ENCODE peak calls at places on chromosomes 5 and 9, in nine cellular contexts. One of them, this sample, is unnamed.

GRCh38 chr9:124757589-124757988 is 13.5 kb downstream of the NR6A1 start:
- DNase-seq in head of caudate nucleus: no peak
- DNase-seq in GM20000: no peak
- DNase-seq in activated effector memory CD4-positive, alpha-beta T cell treated with anti-CD3 and anti-CD28 coated beads, Interleukin-2, amount 50 U/mL, for 16 hours: no peak
- DNase-seq in amniotic epithelial cell: no peak
- DNase-seq in T-cell: no peak
- DNase-seq in NCI-H1092: no peak
- DNase-seq in mesothelial cell of epicardium: no peak
- DNase-seq in heart left ventricle: no peak
- DNase-seq in this sample: no peak

GRCh38 chr5:134462761-134463160 is 51.1 kb upstream of the CDKN2AIPNL start:
- DNase-seq in head of caudate nucleus: no peak
- DNase-seq in activated effector memory CD4-positive, alpha-beta T cell treated with anti-CD3 and anti-CD28 coated beads, Interleukin-2, amount 50 U/mL, for 16 hours: peak; percentile 25
- DNase-seq in T-cell: no peak
- DNase-seq in heart left ventricle: no peak
- DNase-seq in GM20000: peak; percentile 3
- DNase-seq in mesothelial cell of epicardium: no peak
- DNase-seq in amniotic epithelial cell: no peak
- DNase-seq in NCI-H1092: no peak
- DNase-seq in this sample: peak; percentile 33

GRCh38 chr5:75675779-75676178 is 41.5 kb downstream of the POC5 start:
- DNase-seq in NCI-H1092: no peak
- DNase-seq in activated effector memory CD4-positive, alpha-beta T cell treated with anti-CD3 and anti-CD28 coated beads, Interleukin-2, amount 50 U/mL, for 16 hours: no peak
- DNase-seq in heart left ventricle: no peak
- DNase-seq in amniotic epithelial cell: no peak
- DNase-seq in mesothelial cell of epicardium: no peak
- DNase-seq in head of caudate nucleus: no peak
- DNase-seq in GM20000: no peak
- DNase-seq in T-cell: no peak
- DNase-seq in this sample: no peak

GRCh38 chr9:37989632-37990155 is 79.3 kb downstream of the SHB start:
- DNase-seq in NCI-H1092: no peak
- DNase-seq in activated effector memory CD4-positive, alpha-beta T cell treated with anti-CD3 and anti-CD28 coated beads, Interleukin-2, amount 50 U/mL, for 16 hours: no peak
- DNase-seq in GM20000: no peak
- DNase-seq in mesothelial cell of epicardium: no peak
- DNase-seq in amniotic epithelial cell: no peak
- DNase-seq in T-cell: no peak
- DNase-seq in heart left ventricle: no peak
- DNase-seq in head of caudate nucleus: no peak
- DNase-seq in this sample: no peak

GRCh38 chr5:127517110-127517479 is 345 bp upstream of the PRRC1 start:
- DNase-seq in mesothelial cell of epicardium: no peak
- DNase-seq in GM20000: no peak
- DNase-seq in amniotic epithelial cell: peak; percentile 37
- DNase-seq in NCI-H1092: no peak
- DNase-seq in heart left ventricle: peak; percentile 58
- DNase-seq in T-cell: no peak
- DNase-seq in head of caudate nucleus: no peak
- DNase-seq in activated effector memory CD4-positive, alpha-beta T cell treated with anti-CD3 and anti-CD28 coated beads, Interleukin-2, amount 50 U/mL, for 16 hours: no peak
- DNase-seq in this sample: no peak

GRCh38 chr9:129080312-129080607 is 651 bp upstream of the DOLPP1 start:
- DNase-seq in amniotic epithelial cell: no peak
- DNase-seq in NCI-H1092: no peak
- DNase-seq in heart left ventricle: no peak
- DNase-seq in activated effector memory CD4-positive, alpha-beta T cell treated with anti-CD3 and anti-CD28 coated beads, Interleukin-2, amount 50 U/mL, for 16 hours: no peak
- DNase-seq in GM20000: no peak
- DNase-seq in T-cell: no peak
- DNase-seq in mesothelial cell of epicardium: no peak
- DNase-seq in head of caudate nucleus: no peak
- DNase-seq in this sample: no peak

GRCh38 chr5:116176124-116176523 is 91.3 kb downstream of the COMMD10 start:
- DNase-seq in GM20000: no peak
- DNase-seq in heart left ventricle: peak; percentile 24
- DNase-seq in activated effector memory CD4-positive, alpha-beta T cell treated with anti-CD3 and anti-CD28 coated beads, Interleukin-2, amount 50 U/mL, for 16 hours: no peak
- DNase-seq in head of caudate nucleus: no peak
- DNase-seq in mesothelial cell of epicardium: no peak
- DNase-seq in T-cell: no peak
- DNase-seq in amniotic epithelial cell: peak; percentile 6
- DNase-seq in NCI-H1092: no peak
- DNase-seq in this sample: peak; percentile 54

GRCh38 chr5:172773481-172774469 is 2.8 kb upstream of the DUSP1 start:
- DNase-seq in NCI-H1092: no peak
- DNase-seq in GM20000: no peak
- DNase-seq in head of caudate nucleus: no peak
- DNase-seq in activated effector memory CD4-positive, alpha-beta T cell treated with anti-CD3 and anti-CD28 coated beads, Interleukin-2, amount 50 U/mL, for 16 hours: no peak
- DNase-seq in T-cell: no peak
- DNase-seq in mesothelial cell of epicardium: no peak
- DNase-seq in heart left ventricle: no peak
- DNase-seq in amniotic epithelial cell: peak; percentile 86
- DNase-seq in this sample: no peak

GRCh38 chr9:113712053-113712452 is 164.1 kb upstream of the ZNF618 start:
- DNase-seq in mesothelial cell of epicardium: no peak
- DNase-seq in head of caudate nucleus: no peak
- DNase-seq in NCI-H1092: no peak
- DNase-seq in amniotic epithelial cell: peak; percentile 19
- DNase-seq in activated effector memory CD4-positive, alpha-beta T cell treated with anti-CD3 and anti-CD28 coated beads, Interleukin-2, amount 50 U/mL, for 16 hours: no peak
- DNase-seq in heart left ventricle: no peak
- DNase-seq in GM20000: no peak
- DNase-seq in T-cell: no peak
- DNase-seq in this sample: no peak

GRCh38 chr5:145811834-145812625 is 23.1 kb downstream of the PRELID2 start:
- DNase-seq in T-cell: no peak
- DNase-seq in heart left ventricle: no peak
- DNase-seq in mesothelial cell of epicardium: no peak
- DNase-seq in NCI-H1092: peak; percentile 0
- DNase-seq in amniotic epithelial cell: peak; percentile 63
- DNase-seq in GM20000: no peak
- DNase-seq in activated effector memory CD4-positive, alpha-beta T cell treated with anti-CD3 and anti-CD28 coated beads, Interleukin-2, amount 50 U/mL, for 16 hours: no peak
- DNase-seq in head of caudate nucleus: peak; percentile 54
- DNase-seq in this sample: no peak

GRCh38 chr5:148957591-148958202 is 105.2 kb downstream of the SH3TC2 start:
- DNase-seq in head of caudate nucleus: peak; percentile 73
- DNase-seq in activated effector memory CD4-positive, alpha-beta T cell treated with anti-CD3 and anti-CD28 coated beads, Interleukin-2, amount 50 U/mL, for 16 hours: peak; percentile 74
- DNase-seq in amniotic epithelial cell: no peak
- DNase-seq in GM20000: peak; percentile 41
- DNase-seq in mesothelial cell of epicardium: no peak
- DNase-seq in NCI-H1092: no peak
- DNase-seq in heart left ventricle: peak; percentile 47
- DNase-seq in T-cell: peak; percentile 29
- DNase-seq in this sample: no peak

GRCh38 chr9:110078626-110079025 is 129.3 kb downstream of the C9orf152 start:
- DNase-seq in activated effector memory CD4-positive, alpha-beta T cell treated with anti-CD3 and anti-CD28 coated beads, Interleukin-2, amount 50 U/mL, for 16 hours: no peak
- DNase-seq in amniotic epithelial cell: no peak
- DNase-seq in GM20000: no peak
- DNase-seq in heart left ventricle: no peak
- DNase-seq in T-cell: no peak
- DNase-seq in mesothelial cell of epicardium: no peak
- DNase-seq in NCI-H1092: no peak
- DNase-seq in head of caudate nucleus: no peak
- DNase-seq in this sample: no peak

GRCh38 chr5:59079622-59080620 is 497.0 kb downstream of the RAB3C start:
- DNase-seq in amniotic epithelial cell: peak; percentile 100
- DNase-seq in head of caudate nucleus: no peak
- DNase-seq in T-cell: no peak
- DNase-seq in activated effector memory CD4-positive, alpha-beta T cell treated with anti-CD3 and anti-CD28 coated beads, Interleukin-2, amount 50 U/mL, for 16 hours: no peak
- DNase-seq in heart left ventricle: no peak
- DNase-seq in NCI-H1092: no peak
- DNase-seq in GM20000: no peak
- DNase-seq in mesothelial cell of epicardium: no peak
- DNase-seq in this sample: peak; percentile 92

GRCh38 chr5:150751096-150751891 is 7.5 kb downstream of the DCTN4 start:
- DNase-seq in T-cell: no peak
- DNase-seq in head of caudate nucleus: no peak
- DNase-seq in heart left ventricle: no peak
- DNase-seq in amniotic epithelial cell: peak; percentile 46
- DNase-seq in NCI-H1092: no peak
- DNase-seq in mesothelial cell of epicardium: no peak
- DNase-seq in activated effector memory CD4-positive, alpha-beta T cell treated with anti-CD3 and anti-CD28 coated beads, Interleukin-2, amount 50 U/mL, for 16 hours: no peak
- DNase-seq in GM20000: no peak
- DNase-seq in this sample: no peak

GRCh38 chr9:33159760-33160127 is 7.4 kb downstream of the B4GALT1 start:
- DNase-seq in T-cell: peak; percentile 71
- DNase-seq in NCI-H1092: no peak
- DNase-seq in heart left ventricle: peak; percentile 72
- DNase-seq in head of caudate nucleus: peak; percentile 65
- DNase-seq in activated effector memory CD4-positive, alpha-beta T cell treated with anti-CD3 and anti-CD28 coated beads, Interleukin-2, amount 50 U/mL, for 16 hours: peak; percentile 84
- DNase-seq in GM20000: peak; percentile 50
- DNase-seq in mesothelial cell of epicardium: no peak
- DNase-seq in amniotic epithelial cell: peak; percentile 84
- DNase-seq in this sample: no peak

GRCh38 chr5:50535393-50535792 is 94.3 kb upstream of the EMB start:
- DNase-seq in heart left ventricle: no peak
- DNase-seq in GM20000: no peak
- DNase-seq in activated effector memory CD4-positive, alpha-beta T cell treated with anti-CD3 and anti-CD28 coated beads, Interleukin-2, amount 50 U/mL, for 16 hours: no peak
- DNase-seq in NCI-H1092: no peak
- DNase-seq in T-cell: no peak
- DNase-seq in mesothelial cell of epicardium: no peak
- DNase-seq in head of caudate nucleus: no peak
- DNase-seq in amniotic epithelial cell: no peak
- DNase-seq in this sample: no peak

GRCh38 chr5:116063950-116064349 is 20.9 kb upstream of the COMMD10 start:
- DNase-seq in amniotic epithelial cell: no peak
- DNase-seq in NCI-H1092: no peak
- DNase-seq in heart left ventricle: no peak
- DNase-seq in head of caudate nucleus: no peak
- DNase-seq in mesothelial cell of epicardium: no peak
- DNase-seq in T-cell: no peak
- DNase-seq in GM20000: no peak
- DNase-seq in activated effector memory CD4-positive, alpha-beta T cell treated with anti-CD3 and anti-CD28 coated beads, Interleukin-2, amount 50 U/mL, for 16 hours: no peak
- DNase-seq in this sample: no peak

GRCh38 chr9:72346333-72346732 is 18.7 kb downstream of the ZFAND5 start:
- DNase-seq in T-cell: no peak
- DNase-seq in amniotic epithelial cell: no peak
- DNase-seq in mesothelial cell of epicardium: no peak
- DNase-seq in heart left ventricle: no peak
- DNase-seq in GM20000: no peak
- DNase-seq in NCI-H1092: no peak
- DNase-seq in activated effector memory CD4-positive, alpha-beta T cell treated with anti-CD3 and anti-CD28 coated beads, Interleukin-2, amount 50 U/mL, for 16 hours: no peak
- DNase-seq in head of caudate nucleus: no peak
- DNase-seq in this sample: no peak

GRCh38 chr9:38251036-38251335 is 141.5 kb upstream of the ALDH1B1 start:
- DNase-seq in head of caudate nucleus: no peak
- DNase-seq in T-cell: no peak
- DNase-seq in amniotic epithelial cell: no peak
- DNase-seq in heart left ventricle: no peak
- DNase-seq in mesothelial cell of epicardium: no peak
- DNase-seq in NCI-H1092: no peak
- DNase-seq in GM20000: no peak
- DNase-seq in activated effector memory CD4-positive, alpha-beta T cell treated with anti-CD3 and anti-CD28 coated beads, Interleukin-2, amount 50 U/mL, for 16 hours: no peak
- DNase-seq in this sample: peak; percentile 66

GRCh38 chr5:68754536-68754935 is 339.3 kb upstream of the SLC30A5 start:
- DNase-seq in head of caudate nucleus: no peak
- DNase-seq in activated effector memory CD4-positive, alpha-beta T cell treated with anti-CD3 and anti-CD28 coated beads, Interleukin-2, amount 50 U/mL, for 16 hours: no peak
- DNase-seq in T-cell: no peak
- DNase-seq in amniotic epithelial cell: no peak
- DNase-seq in GM20000: no peak
- DNase-seq in heart left ventricle: no peak
- DNase-seq in NCI-H1092: no peak
- DNase-seq in mesothelial cell of epicardium: no peak
- DNase-seq in this sample: no peak

GRCh38 chr9:14993061-14993800 is 83.0 kb upstream of the FREM1 start:
- DNase-seq in NCI-H1092: peak; percentile 64
- DNase-seq in T-cell: peak; percentile 11
- DNase-seq in heart left ventricle: peak; percentile 92
- DNase-seq in head of caudate nucleus: peak; percentile 92
- DNase-seq in mesothelial cell of epicardium: peak; percentile 89
- DNase-seq in GM20000: no peak
- DNase-seq in activated effector memory CD4-positive, alpha-beta T cell treated with anti-CD3 and anti-CD28 coated beads, Interleukin-2, amount 50 U/mL, for 16 hours: peak; percentile 83
- DNase-seq in amniotic epithelial cell: peak; percentile 85
- DNase-seq in this sample: peak; percentile 95

GRCh38 chr9:136951541-136952353 is at the start of gene LCN12:
- DNase-seq in NCI-H1092: no peak
- DNase-seq in heart left ventricle: peak; percentile 48
- DNase-seq in T-cell: no peak
- DNase-seq in GM20000: no peak
- DNase-seq in activated effector memory CD4-positive, alpha-beta T cell treated with anti-CD3 and anti-CD28 coated beads, Interleukin-2, amount 50 U/mL, for 16 hours: no peak
- DNase-seq in mesothelial cell of epicardium: no peak
- DNase-seq in head of caudate nucleus: no peak
- DNase-seq in amniotic epithelial cell: no peak
- DNase-seq in this sample: no peak

GRCh38 chr9:68708513-68708912 is 3.5 kb downstream of the PIP5K1B start:
- DNase-seq in head of caudate nucleus: no peak
- DNase-seq in activated effector memory CD4-positive, alpha-beta T cell treated with anti-CD3 and anti-CD28 coated beads, Interleukin-2, amount 50 U/mL, for 16 hours: no peak
- DNase-seq in NCI-H1092: no peak
- DNase-seq in mesothelial cell of epicardium: no peak
- DNase-seq in amniotic epithelial cell: no peak
- DNase-seq in heart left ventricle: no peak
- DNase-seq in T-cell: no peak
- DNase-seq in GM20000: peak; percentile 47
- DNase-seq in this sample: no peak

GRCh38 chr5:112957970-112958773 is 18.4 kb upstream of the DCP2 start:
- DNase-seq in heart left ventricle: peak; percentile 76
- DNase-seq in NCI-H1092: no peak
- DNase-seq in head of caudate nucleus: peak; percentile 59
- DNase-seq in GM20000: peak; percentile 55
- DNase-seq in amniotic epithelial cell: peak; percentile 91
- DNase-seq in mesothelial cell of epicardium: no peak
- DNase-seq in activated effector memory CD4-positive, alpha-beta T cell treated with anti-CD3 and anti-CD28 coated beads, Interleukin-2, amount 50 U/mL, for 16 hours: no peak
- DNase-seq in T-cell: no peak
- DNase-seq in this sample: no peak

GRCh38 chr9:82538634-82539033 is 524.3 kb downstream of the RASEF start:
- DNase-seq in T-cell: no peak
- DNase-seq in activated effector memory CD4-positive, alpha-beta T cell treated with anti-CD3 and anti-CD28 coated beads, Interleukin-2, amount 50 U/mL, for 16 hours: no peak
- DNase-seq in NCI-H1092: no peak
- DNase-seq in head of caudate nucleus: no peak
- DNase-seq in mesothelial cell of epicardium: no peak
- DNase-seq in heart left ventricle: no peak
- DNase-seq in GM20000: no peak
- DNase-seq in amniotic epithelial cell: no peak
- DNase-seq in this sample: no peak

GRCh38 chr5:56026863-56027300 is 32.1 kb upstream of the IL6ST start:
- DNase-seq in NCI-H1092: no peak
- DNase-seq in mesothelial cell of epicardium: no peak
- DNase-seq in T-cell: no peak
- DNase-seq in head of caudate nucleus: no peak
- DNase-seq in amniotic epithelial cell: peak; percentile 95
- DNase-seq in heart left ventricle: no peak
- DNase-seq in activated effector memory CD4-positive, alpha-beta T cell treated with anti-CD3 and anti-CD28 coated beads, Interleukin-2, amount 50 U/mL, for 16 hours: no peak
- DNase-seq in GM20000: peak; percentile 74
- DNase-seq in this sample: no peak

GRCh38 chr5:154202379-154203260 is 12.1 kb downstream of the GALNT10 start:
- DNase-seq in T-cell: no peak
- DNase-seq in GM20000: peak; percentile 77
- DNase-seq in NCI-H1092: peak; percentile 41
- DNase-seq in amniotic epithelial cell: no peak
- DNase-seq in activated effector memory CD4-positive, alpha-beta T cell treated with anti-CD3 and anti-CD28 coated beads, Interleukin-2, amount 50 U/mL, for 16 hours: peak; percentile 79
- DNase-seq in head of caudate nucleus: peak; percentile 64
- DNase-seq in mesothelial cell of epicardium: peak; percentile 29
- DNase-seq in heart left ventricle: no peak
- DNase-seq in this sample: no peak

GRCh38 chr5:101679816-101680215 is 616.3 kb downstream of the SLCO4C1 start:
- DNase-seq in GM20000: no peak
- DNase-seq in activated effector memory CD4-positive, alpha-beta T cell treated with anti-CD3 and anti-CD28 coated beads, Interleukin-2, amount 50 U/mL, for 16 hours: no peak
- DNase-seq in mesothelial cell of epicardium: no peak
- DNase-seq in amniotic epithelial cell: peak; percentile 4
- DNase-seq in heart left ventricle: no peak
- DNase-seq in NCI-H1092: no peak
- DNase-seq in T-cell: no peak
- DNase-seq in head of caudate nucleus: no peak
- DNase-seq in this sample: no peak